ENCODE peak calls at places on chromosome 18, in seven cellular contexts. One of them, this sample, is unnamed.

GRCh38 chr18:77207540-77207939 is 42.1 kb upstream of the GALR1 start:
- DNase-seq in naive thymus-derived CD4-positive, alpha-beta T cell: no peak
- DNase-seq in fibroblast of villous mesenchyme: peak
- DNase-seq in endothelial cell of umbilical vein: peak
- DNase-seq in sigmoid colon: peak
- DNase-seq in stomach: peak
- DNase-seq in suprapubic skin: peak
- DNase-seq in this sample: peak

GRCh38 chr18:56913970-56914369 is 232.9 kb upstream of the BOD1L2 start:
- DNase-seq in suprapubic skin: no peak
- DNase-seq in sigmoid colon: no peak
- DNase-seq in endothelial cell of umbilical vein: no peak
- DNase-seq in naive thymus-derived CD4-positive, alpha-beta T cell: no peak
- DNase-seq in fibroblast of villous mesenchyme: no peak
- DNase-seq in stomach: no peak
- DNase-seq in this sample: no peak

GRCh38 chr18:48486762-48487161 is 52.1 kb upstream of the CTIF start:
- DNase-seq in fibroblast of villous mesenchyme: peak
- DNase-seq in sigmoid colon: no peak
- DNase-seq in stomach: no peak
- DNase-seq in endothelial cell of umbilical vein: peak
- DNase-seq in suprapubic skin: no peak
- DNase-seq in naive thymus-derived CD4-positive, alpha-beta T cell: no peak
- DNase-seq in this sample: peak

GRCh38 chr18:49459404-49460171 is 857 bp downstream of the DYM start:
- DNase-seq in stomach: no peak
- DNase-seq in naive thymus-derived CD4-positive, alpha-beta T cell: no peak
- DNase-seq in sigmoid colon: no peak
- DNase-seq in suprapubic skin: no peak
- DNase-seq in fibroblast of villous mesenchyme: peak
- DNase-seq in endothelial cell of umbilical vein: peak
- DNase-seq in this sample: no peak

GRCh38 chr18:62763101-62763521 is 47.8 kb downstream of the PHLPP1 start:
- DNase-seq in fibroblast of villous mesenchyme: no peak
- DNase-seq in suprapubic skin: no peak
- DNase-seq in endothelial cell of umbilical vein: no peak
- DNase-seq in sigmoid colon: no peak
- DNase-seq in naive thymus-derived CD4-positive, alpha-beta T cell: no peak
- DNase-seq in stomach: no peak
- DNase-seq in this sample: no peak

GRCh38 chr18:22838639-22839487 is 94.3 kb upstream of the RBBP8 start:
- DNase-seq in endothelial cell of umbilical vein: no peak
- DNase-seq in fibroblast of villous mesenchyme: no peak
- DNase-seq in stomach: no peak
- DNase-seq in naive thymus-derived CD4-positive, alpha-beta T cell: no peak
- DNase-seq in suprapubic skin: no peak
- DNase-seq in sigmoid colon: no peak
- DNase-seq in this sample: no peak

GRCh38 chr18:48720655-48721025 is 181.8 kb downstream of the CTIF start:
- DNase-seq in fibroblast of villous mesenchyme: no peak
- DNase-seq in suprapubic skin: no peak
- DNase-seq in endothelial cell of umbilical vein: no peak
- DNase-seq in naive thymus-derived CD4-positive, alpha-beta T cell: no peak
- DNase-seq in sigmoid colon: no peak
- DNase-seq in stomach: no peak
- DNase-seq in this sample: no peak

GRCh38 chr18:35186491-35187034 is 54.3 kb upstream of the ZNF397 start:
- DNase-seq in stomach: no peak
- DNase-seq in endothelial cell of umbilical vein: no peak
- DNase-seq in suprapubic skin: no peak
- DNase-seq in sigmoid colon: no peak
- DNase-seq in naive thymus-derived CD4-positive, alpha-beta T cell: no peak
- DNase-seq in fibroblast of villous mesenchyme: no peak
- DNase-seq in this sample: no peak

GRCh38 chr18:75475228-75475627 is 47.7 kb upstream of the SMIM21 start:
- DNase-seq in naive thymus-derived CD4-positive, alpha-beta T cell: no peak
- DNase-seq in stomach: no peak
- DNase-seq in sigmoid colon: no peak
- DNase-seq in suprapubic skin: no peak
- DNase-seq in fibroblast of villous mesenchyme: peak
- DNase-seq in endothelial cell of umbilical vein: peak
- DNase-seq in this sample: peak

GRCh38 chr18:23311346-23312103 is 141.6 kb upstream of the RIOK3 start:
- DNase-seq in endothelial cell of umbilical vein: peak
- DNase-seq in naive thymus-derived CD4-positive, alpha-beta T cell: no peak
- DNase-seq in stomach: no peak
- DNase-seq in suprapubic skin: no peak
- DNase-seq in sigmoid colon: no peak
- DNase-seq in fibroblast of villous mesenchyme: peak
- DNase-seq in this sample: peak

GRCh38 chr18:2036136-2036535 is 535.2 kb downstream of the METTL4 start:
- DNase-seq in endothelial cell of umbilical vein: no peak
- DNase-seq in naive thymus-derived CD4-positive, alpha-beta T cell: no peak
- DNase-seq in suprapubic skin: no peak
- DNase-seq in stomach: no peak
- DNase-seq in sigmoid colon: no peak
- DNase-seq in fibroblast of villous mesenchyme: no peak
- DNase-seq in this sample: no peak

GRCh38 chr18:70469916-70470315 is 181.1 kb downstream of the SOCS6 start:
- DNase-seq in fibroblast of villous mesenchyme: no peak
- DNase-seq in stomach: no peak
- DNase-seq in suprapubic skin: no peak
- DNase-seq in sigmoid colon: no peak
- DNase-seq in endothelial cell of umbilical vein: no peak
- DNase-seq in naive thymus-derived CD4-positive, alpha-beta T cell: no peak
- DNase-seq in this sample: no peak

GRCh38 chr18:26477828-26478466 is 70.4 kb downstream of the KCTD1 start:
- DNase-seq in stomach: no peak
- DNase-seq in endothelial cell of umbilical vein: no peak
- DNase-seq in sigmoid colon: no peak
- DNase-seq in naive thymus-derived CD4-positive, alpha-beta T cell: no peak
- DNase-seq in suprapubic skin: no peak
- DNase-seq in fibroblast of villous mesenchyme: no peak
- DNase-seq in this sample: no peak

GRCh38 chr18:23225518-23225917 is 90.2 kb downstream of the CABLES1 start:
- DNase-seq in endothelial cell of umbilical vein: peak
- DNase-seq in naive thymus-derived CD4-positive, alpha-beta T cell: no peak
- DNase-seq in suprapubic skin: no peak
- DNase-seq in stomach: no peak
- DNase-seq in sigmoid colon: peak
- DNase-seq in fibroblast of villous mesenchyme: peak
- DNase-seq in this sample: peak

GRCh38 chr18:56615738-56616520 is 22.5 kb downstream of the TXNL1 start:
- DNase-seq in naive thymus-derived CD4-positive, alpha-beta T cell: no peak
- DNase-seq in sigmoid colon: no peak
- DNase-seq in suprapubic skin: no peak
- DNase-seq in endothelial cell of umbilical vein: no peak
- DNase-seq in stomach: no peak
- DNase-seq in fibroblast of villous mesenchyme: no peak
- DNase-seq in this sample: no peak

GRCh38 chr18:76679259-76679658 is 143.1 kb upstream of the ZNF236 start:
- DNase-seq in suprapubic skin: no peak
- DNase-seq in naive thymus-derived CD4-positive, alpha-beta T cell: no peak
- DNase-seq in sigmoid colon: no peak
- DNase-seq in endothelial cell of umbilical vein: no peak
- DNase-seq in fibroblast of villous mesenchyme: no peak
- DNase-seq in stomach: no peak
- DNase-seq in this sample: no peak

GRCh38 chr18:63158012-63158631 is 161.4 kb downstream of the BCL2 start:
- DNase-seq in fibroblast of villous mesenchyme: no peak
- DNase-seq in stomach: no peak
- DNase-seq in endothelial cell of umbilical vein: no peak
- DNase-seq in sigmoid colon: no peak
- DNase-seq in suprapubic skin: no peak
- DNase-seq in naive thymus-derived CD4-positive, alpha-beta T cell: no peak
- DNase-seq in this sample: no peak

DNA sequence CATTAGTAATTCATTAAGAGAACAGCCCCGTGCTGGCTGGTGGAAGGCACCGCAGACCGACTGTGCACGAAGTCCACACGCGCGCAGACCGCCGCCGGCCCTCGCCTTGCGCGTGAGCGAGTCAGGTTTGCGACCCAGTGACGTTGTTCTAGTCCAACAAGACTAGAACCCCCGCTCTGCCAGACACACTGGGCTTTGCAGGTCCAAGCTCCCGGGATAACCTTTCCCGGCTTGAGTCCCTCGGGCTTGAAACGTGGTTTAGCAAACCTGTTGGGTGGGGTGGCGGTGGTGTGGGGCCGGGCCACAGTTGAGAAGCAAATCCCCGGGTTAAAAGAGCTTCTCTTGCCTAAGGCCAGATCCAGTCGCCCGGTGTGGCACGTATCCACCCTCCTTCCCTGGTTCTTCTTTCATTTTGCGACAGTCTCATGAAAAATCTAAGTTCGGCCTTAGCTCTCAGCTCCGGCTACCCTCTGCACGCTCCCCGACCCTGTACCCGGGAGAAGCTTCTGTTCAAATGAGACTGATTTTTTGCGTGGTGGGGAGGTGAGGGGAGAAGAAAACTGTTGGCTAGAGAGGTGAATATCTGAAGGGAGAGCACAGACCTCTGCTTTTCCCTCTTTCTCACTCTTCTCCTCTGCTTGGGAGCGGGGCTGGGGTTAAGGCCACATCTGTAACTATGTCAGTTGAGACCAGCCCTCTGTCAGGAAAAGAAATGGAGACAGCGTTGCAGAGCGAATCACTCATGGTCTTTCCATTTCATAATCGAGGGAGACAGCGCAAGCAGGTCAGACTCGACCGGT is 11.1 kb upstream of the SKOR2 start:
- DNase-seq in endothelial cell of umbilical vein: no peak
- DNase-seq in suprapubic skin: no peak
- DNase-seq in sigmoid colon: no peak
- DNase-seq in stomach: no peak
- DNase-seq in fibroblast of villous mesenchyme: no peak
- DNase-seq in naive thymus-derived CD4-positive, alpha-beta T cell: no peak
- DNase-seq in this sample: no peak
- H3K4me3 ChIP-seq in endothelial cell of umbilical vein: no peak
- H3K4me3 ChIP-seq in suprapubic skin: peak
- H3K4me3 ChIP-seq in sigmoid colon: no peak
- H3K4me3 ChIP-seq in stomach: no peak
- H3K4me3 ChIP-seq in fibroblast of villous mesenchyme: no peak
- H3K4me3 ChIP-seq in naive thymus-derived CD4-positive, alpha-beta T cell: no peak
- H3K4me3 ChIP-seq in this sample: no peak

GRCh38 chr18:58297198-58297597 is 253.2 kb downstream of the NEDD4L start:
- DNase-seq in stomach: no peak
- DNase-seq in suprapubic skin: no peak
- DNase-seq in endothelial cell of umbilical vein: no peak
- DNase-seq in naive thymus-derived CD4-positive, alpha-beta T cell: no peak
- DNase-seq in fibroblast of villous mesenchyme: peak
- DNase-seq in sigmoid colon: no peak
- DNase-seq in this sample: peak

GRCh38 chr18:58299135-58299473 is 255.1 kb downstream of the NEDD4L start:
- DNase-seq in sigmoid colon: no peak
- DNase-seq in endothelial cell of umbilical vein: no peak
- DNase-seq in fibroblast of villous mesenchyme: no peak
- DNase-seq in suprapubic skin: no peak
- DNase-seq in naive thymus-derived CD4-positive, alpha-beta T cell: no peak
- DNase-seq in stomach: no peak
- DNase-seq in this sample: no peak

GRCh38 chr18:58300867-58301266 is 256.8 kb downstream of the NEDD4L start:
- DNase-seq in sigmoid colon: no peak
- DNase-seq in stomach: no peak
- DNase-seq in fibroblast of villous mesenchyme: no peak
- DNase-seq in suprapubic skin: no peak
- DNase-seq in naive thymus-derived CD4-positive, alpha-beta T cell: no peak
- DNase-seq in endothelial cell of umbilical vein: no peak
- DNase-seq in this sample: no peak

GRCh38 chr18:58299936-58300335 is 255.9 kb downstream of the NEDD4L start:
- DNase-seq in suprapubic skin: no peak
- DNase-seq in sigmoid colon: no peak
- DNase-seq in naive thymus-derived CD4-positive, alpha-beta T cell: no peak
- DNase-seq in endothelial cell of umbilical vein: no peak
- DNase-seq in stomach: no peak
- DNase-seq in fibroblast of villous mesenchyme: peak
- DNase-seq in this sample: no peak

GRCh38 chr18:58298251-58299134 is 254.5 kb downstream of the NEDD4L start:
- DNase-seq in suprapubic skin: no peak
- DNase-seq in fibroblast of villous mesenchyme: no peak
- DNase-seq in naive thymus-derived CD4-positive, alpha-beta T cell: no peak
- DNase-seq in sigmoid colon: no peak
- DNase-seq in endothelial cell of umbilical vein: no peak
- DNase-seq in stomach: no peak
- DNase-seq in this sample: no peak
- H3K4me3 ChIP-seq in suprapubic skin: no peak
- H3K4me3 ChIP-seq in fibroblast of villous mesenchyme: no peak
- H3K4me3 ChIP-seq in naive thymus-derived CD4-positive, alpha-beta T cell: no peak
- H3K4me3 ChIP-seq in sigmoid colon: no peak
- H3K4me3 ChIP-seq in endothelial cell of umbilical vein: no peak
- H3K4me3 ChIP-seq in stomach: no peak
- H3K4me3 ChIP-seq in this sample: no peak

GRCh38 chr18:13566941-13567762 is 159.2 kb downstream of the FAM210A start:
- DNase-seq in suprapubic skin: peak
- DNase-seq in naive thymus-derived CD4-positive, alpha-beta T cell: no peak
- DNase-seq in stomach: no peak
- DNase-seq in fibroblast of villous mesenchyme: no peak
- DNase-seq in sigmoid colon: peak
- DNase-seq in endothelial cell of umbilical vein: no peak
- DNase-seq in this sample: no peak
- H3K4me3 ChIP-seq in suprapubic skin: no peak
- H3K4me3 ChIP-seq in naive thymus-derived CD4-positive, alpha-beta T cell: no peak
- H3K4me3 ChIP-seq in stomach: no peak
- H3K4me3 ChIP-seq in fibroblast of villous mesenchyme: no peak
- H3K4me3 ChIP-seq in sigmoid colon: no peak
- H3K4me3 ChIP-seq in endothelial cell of umbilical vein: no peak
- H3K4me3 ChIP-seq in this sample: no peak

GRCh38 chr18:74229891-74230290 is 61.9 kb downstream of the CYB5A start:
- DNase-seq in fibroblast of villous mesenchyme: no peak
- DNase-seq in suprapubic skin: no peak
- DNase-seq in naive thymus-derived CD4-positive, alpha-beta T cell: no peak
- DNase-seq in stomach: peak
- DNase-seq in endothelial cell of umbilical vein: no peak
- DNase-seq in sigmoid colon: no peak
- DNase-seq in this sample: no peak

GRCh38 chr18:74230922-74231714 is 60.6 kb downstream of the CYB5A start:
- DNase-seq in fibroblast of villous mesenchyme: no peak
- DNase-seq in suprapubic skin: no peak
- DNase-seq in endothelial cell of umbilical vein: no peak
- DNase-seq in sigmoid colon: no peak
- DNase-seq in naive thymus-derived CD4-positive, alpha-beta T cell: no peak
- DNase-seq in stomach: peak
- DNase-seq in this sample: no peak

GRCh38 chr18:74228312-74228711 is 63.5 kb downstream of the CYB5A start:
- DNase-seq in endothelial cell of umbilical vein: no peak
- DNase-seq in suprapubic skin: no peak
- DNase-seq in stomach: no peak
- DNase-seq in sigmoid colon: no peak
- DNase-seq in fibroblast of villous mesenchyme: no peak
- DNase-seq in naive thymus-derived CD4-positive, alpha-beta T cell: no peak
- DNase-seq in this sample: no peak

GRCh38 chr18:74226666-74227065 is 65.1 kb downstream of the CYB5A start:
- DNase-seq in stomach: no peak
- DNase-seq in suprapubic skin: no peak
- DNase-seq in naive thymus-derived CD4-positive, alpha-beta T cell: no peak
- DNase-seq in fibroblast of villous mesenchyme: no peak
- DNase-seq in endothelial cell of umbilical vein: no peak
- DNase-seq in sigmoid colon: no peak
- DNase-seq in this sample: no peak

DNA sequence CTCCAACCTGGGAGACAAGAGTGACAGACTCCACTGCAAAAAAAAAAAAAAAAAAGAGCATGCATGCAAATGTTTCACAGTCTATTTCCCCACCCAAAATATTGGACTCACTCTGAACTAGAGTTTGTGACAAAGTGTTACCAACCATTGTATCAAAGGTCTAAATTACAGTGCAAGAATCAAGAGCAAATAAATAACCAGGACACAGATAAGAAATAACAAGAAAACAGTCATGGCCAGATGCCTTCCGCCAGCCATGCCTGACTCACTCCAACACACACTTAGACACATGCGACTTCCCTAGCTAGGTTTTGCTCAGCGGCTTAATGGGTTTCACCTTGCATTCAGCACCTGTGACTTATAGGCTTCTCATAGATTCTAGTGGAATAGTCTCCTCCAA is 62.8 kb downstream of the CYB5A start:
- DNase-seq in naive thymus-derived CD4-positive, alpha-beta T cell: no peak
- DNase-seq in fibroblast of villous mesenchyme: no peak
- DNase-seq in suprapubic skin: no peak
- DNase-seq in sigmoid colon: no peak
- DNase-seq in stomach: peak
- DNase-seq in endothelial cell of umbilical vein: no peak
- DNase-seq in this sample: no peak
- H3K4me3 ChIP-seq in naive thymus-derived CD4-positive, alpha-beta T cell: no peak
- H3K4me3 ChIP-seq in fibroblast of villous mesenchyme: no peak
- H3K4me3 ChIP-seq in suprapubic skin: no peak
- H3K4me3 ChIP-seq in sigmoid colon: no peak
- H3K4me3 ChIP-seq in stomach: no peak
- H3K4me3 ChIP-seq in endothelial cell of umbilical vein: no peak
- H3K4me3 ChIP-seq in this sample: no peak

This sample was measured in AG09309.